ENCODE peak calls at places on chromosomes 13 and 19, in seven cellular contexts. G is lower leg skin, U is astrocyte of the spinal cord, L is brain microvascular endothelial cell, P is psoas muscle, M is Panc1, T is left ventricle myocardium inferior. R is an unnamed sample.
A peak's percentile ranks its signal among the peaks of the same experiment; 100 is the strongest.

GRCh38 chr13:73952683-73953082 is 181.5 kb downstream of the KLF12 start:
- DNase-seq in G (no peak), U (no peak), M (no peak), P (no peak), T (no peak), L (peak; percentile 9), R (no peak)

GRCh38 chr19:55474269-55475265 is 1.9 kb upstream of the ZNF628 start:
- DNase-seq in U (peak; percentile 69), P (no peak), L (no peak), G (no peak), M (no peak), T (no peak), R (peak; percentile 46)

GRCh38 chr13:72514141-72514540 is 213.3 kb downstream of the MZT1 start:
- DNase-seq in T (no peak), G (no peak), P (no peak), L (peak; percentile 70), U (peak; percentile 46), M (no peak), R (no peak)

GRCh38 chr19:1026189-1027019 is at the start of gene CNN2:
- DNase-seq in L (peak; percentile 69), T (peak; percentile 84), G (peak; percentile 76), M (no peak), P (peak; percentile 83), U (peak; percentile 84), R (peak; percentile 37)

GRCh38 chr13:42246541-42246940 is 25.4 kb upstream of the AKAP11 start:
- DNase-seq in G (no peak), U (no peak), L (no peak), P (no peak), T (no peak), M (no peak), R (no peak)

GRCh38 chr19:43618921-43619261 is 538 bp downstream of the ZNF428 start:
- DNase-seq in U (no peak), G (no peak), M (peak; percentile 25), T (no peak), L (peak; percentile 36), P (no peak), R (no peak)

GRCh38 chr13:91771229-91771628 is 372.8 kb downstream of the GPC5 start:
- DNase-seq in P (no peak), M (no peak), G (no peak), T (no peak), U (no peak), L (no peak), R (no peak)

GRCh38 chr13:26531751-26532150 is 25.7 kb upstream of the WASF3 start:
- DNase-seq in U (no peak), M (no peak), P (no peak), G (no peak), T (no peak), L (no peak), R (no peak)

GRCh38 chr19:35458821-35459391 is 10.8 kb downstream of the FFAR2 start:
- DNase-seq in T (no peak), U (no peak), M (no peak), L (no peak), G (no peak), P (no peak), R (no peak)

GRCh38 chr13:33610471-33611015 is 207.4 kb upstream of the RFC3 start:
- DNase-seq in G (no peak), L (no peak), T (peak; percentile 78), U (peak; percentile 47), M (no peak), P (peak; percentile 89), R (no peak)

GRCh38 chr13:32660227-32660626 is 74.0 kb downstream of the PDS5B start:
- DNase-seq in T (no peak), M (no peak), P (no peak), U (no peak), G (no peak), L (no peak), R (no peak)

GRCh38 chr19:53076984-53077383 is 26.2 kb downstream of the ZNF160 start:
- DNase-seq in L (peak; percentile 60), T (peak; percentile 63), G (no peak), M (no peak), P (no peak), U (peak; percentile 45), R (no peak)

GRCh38 chr19:9917322-9917721 is 19.0 kb downstream of the OLFM2 start:
- DNase-seq in L (peak; percentile 66), M (no peak), P (no peak), U (peak; percentile 24), G (no peak), T (no peak), R (no peak)

GRCh38 chr13:108895220-108895704 is 265.9 kb downstream of the MYO16 start:
- DNase-seq in T (no peak), M (no peak), P (no peak), L (peak; percentile 41), U (peak; percentile 63), G (no peak), R (peak; percentile 60)

GRCh38 chr19:1907563-1908363 is 2.6 kb downstream of the ADAT3 start:
- DNase-seq in G (no peak), T (no peak), L (no peak), P (peak; percentile 51), U (no peak), M (no peak), R (peak; percentile 59)

GRCh38 chr13:110546933-110547332 is 14.6 kb downstream of the RAB20 start:
- DNase-seq in P (peak; percentile 82), L (peak; percentile 98), U (peak; percentile 97), G (peak; percentile 58), T (peak; percentile 78), M (no peak), R (peak; percentile 88)

GRCh38 chr19:13835791-13836723 is 40.8 kb downstream of the ZSWIM4 start:
- DNase-seq in P (peak; percentile 81), T (peak; percentile 62), G (no peak), M (no peak), U (peak; percentile 40), L (no peak), R (peak; percentile 31)

GRCh38 chr19:35712910-35713845 is 4.6 kb upstream of the KMT2B start:
- DNase-seq in P (no peak), T (no peak), G (no peak), U (no peak), L (no peak), M (no peak), R (no peak)

DNA sequence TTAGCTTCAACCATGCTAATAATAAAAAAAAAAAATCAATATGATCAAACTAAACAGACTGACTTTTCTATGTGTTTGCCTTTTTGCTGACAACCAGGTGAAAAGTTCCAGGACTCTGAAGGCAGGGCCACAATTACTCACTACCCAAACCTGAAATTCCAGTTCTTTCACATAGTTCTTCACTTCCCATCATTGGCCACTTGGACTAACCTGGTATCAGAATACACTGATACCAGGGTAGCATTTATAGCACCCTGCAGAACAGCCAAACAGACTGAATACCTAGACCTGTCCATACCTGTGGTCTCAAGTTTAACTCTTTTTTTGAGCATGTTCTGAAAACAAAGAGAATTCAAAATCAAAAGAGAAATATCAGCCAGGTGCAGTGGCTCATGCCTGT is 25.1 kb downstream of the ELF1 start:
- DNase-seq in M (no peak), T (no peak), U (no peak), L (no peak), G (no peak), P (no peak), R (peak; percentile 100)
- TF ChIP-seq CTCF in M (no peak), T (no peak), U (no peak), L (no peak), G (no peak), P (no peak), R (peak; percentile 53)

DNA sequence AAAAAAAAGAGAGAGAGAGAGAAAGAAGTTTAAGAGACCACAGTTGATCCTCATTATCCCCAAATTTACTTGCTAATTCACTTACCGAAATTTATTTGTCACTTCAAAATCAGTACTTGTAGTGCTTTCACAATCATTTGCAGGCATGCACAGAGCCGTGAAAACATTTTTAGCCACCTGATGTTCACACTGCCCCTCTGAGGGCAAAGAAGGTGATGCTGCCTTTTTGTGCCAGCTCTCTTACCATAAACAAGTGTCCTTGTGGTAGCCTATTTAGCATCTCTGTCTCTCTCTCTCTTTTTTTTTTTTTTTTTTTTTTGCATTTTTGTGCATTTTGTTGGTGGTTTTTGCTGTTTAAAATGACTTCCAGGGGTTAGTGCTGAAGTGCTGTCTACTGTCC is 24.0 kb upstream of the CASP14 start:
- DNase-seq in L (no peak), P (no peak), U (no peak), T (no peak), M (no peak), G (no peak), R (no peak)
- TF ChIP-seq CTCF in L (no peak), P (no peak), U (no peak), T (peak; percentile 12), M (peak; percentile 65), G (no peak), R (peak; percentile 28)

GRCh38 chr13:104597554-104598240 is 1531.5 kb upstream of the SLC10A2 start:
- DNase-seq in L (no peak), T (no peak), P (no peak), M (no peak), U (no peak), G (no peak), R (no peak)
- TF ChIP-seq CTCF in L (no peak), T (no peak), P (no peak), M (no peak), U (no peak), G (no peak), R (no peak)

DNA sequence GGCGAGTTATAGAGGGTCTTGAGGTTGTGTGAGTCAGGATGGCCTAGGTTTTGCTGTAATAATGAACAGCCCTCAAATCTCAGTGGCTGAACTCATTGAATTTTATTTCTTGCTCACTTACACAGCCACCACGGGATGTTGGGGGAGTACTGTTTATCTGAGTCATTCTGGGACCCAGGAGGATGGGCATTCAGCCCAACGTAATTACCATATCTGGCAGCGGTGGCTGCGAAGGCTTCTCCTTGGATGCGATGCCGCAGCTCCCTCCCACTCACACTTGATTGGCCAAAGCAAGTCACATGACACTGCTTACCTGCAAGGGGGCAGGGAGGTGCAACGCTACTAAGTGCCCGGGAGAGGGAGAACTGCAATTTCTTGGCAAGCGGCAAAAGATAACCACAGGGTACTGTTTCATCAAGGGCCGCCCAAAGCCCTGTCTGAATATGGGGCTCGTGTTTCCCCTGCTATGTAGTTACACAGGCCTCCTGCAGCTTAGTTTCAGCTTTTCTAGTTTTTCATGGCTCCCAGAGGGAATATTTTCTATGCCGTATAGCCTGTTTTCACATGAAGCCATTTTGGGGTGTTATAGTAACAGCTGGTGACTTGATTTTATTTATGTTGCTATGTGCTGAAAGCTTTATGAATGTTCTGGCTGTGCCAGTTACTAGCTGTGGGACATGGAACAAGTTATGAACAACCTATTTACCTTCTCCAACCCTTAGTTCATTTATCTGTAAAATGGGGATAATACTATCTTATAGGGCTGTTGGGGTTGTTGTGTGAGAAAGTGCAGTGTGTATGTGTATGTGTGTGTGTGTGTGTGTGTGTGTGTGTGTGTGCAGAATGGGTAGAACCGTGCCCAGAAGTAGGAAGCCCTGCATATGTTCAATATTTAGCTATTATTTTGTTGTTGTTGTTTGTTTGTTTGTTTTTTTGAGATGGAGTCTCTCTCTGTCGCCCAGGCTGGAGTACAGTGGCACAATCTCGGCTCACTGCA is 20.1 kb downstream of the ZSWIM9 start:
- DNase-seq in G (no peak), T (no peak), L (peak; percentile 27), M (no peak), P (no peak), U (peak; percentile 88), R (peak; percentile 49)
- TF ChIP-seq CTCF in G (no peak), T (no peak), L (peak; percentile 27), M (peak; percentile 26), P (no peak), U (peak; percentile 25), R (peak; percentile 84)

R was measured in foreskin keratinocyte.